ENCODE peak calls at places on chromosomes 13 and 19, in ten cellular contexts. O is transverse colon, F is H1, D is sigmoid colon, K is GM12878, G is A549, X is tibial nerve, L is stomach, Q is upper lobe of left lung, Z is HepG2. M is an unnamed sample.

GRCh38 chr19:35736913-35737886 is 5.1 kb downstream of the IGFLR1 start:
- DNase-seq in F (no peak), K (no peak), X (no peak), D (no peak), O (no peak), Q (no peak), G (peak), Z (no peak), L (no peak), M (peak)

GRCh38 chr19:57720878-57721277 is 6.5 kb downstream of the ZNF671 start:
- DNase-seq in G (no peak), F (peak), L (no peak), K (no peak), X (no peak), Z (no peak), O (no peak), D (no peak), Q (no peak), M (no peak)

GRCh38 chr19:2113436-2114211 is 16.9 kb downstream of the IZUMO4 start:
- DNase-seq in X (no peak), D (no peak), L (no peak), Q (no peak), O (no peak), F (no peak), K (no peak), Z (no peak), G (no peak), M (no peak)

GRCh38 chr19:40754611-40755247 is 3.7 kb downstream of the SNRPA start:
- DNase-seq in D (no peak), L (peak), Z (peak), Q (peak), F (no peak), X (no peak), O (peak), K (no peak), G (no peak), M (no peak)

GRCh38 chr13:98598043-98598442 is 21.1 kb upstream of the STK24 start:
- DNase-seq in G (no peak), K (no peak), D (no peak), Q (no peak), F (no peak), O (no peak), Z (peak), X (no peak), L (no peak), M (no peak)

GRCh38 chr13:89382986-89383385 is 1711.8 kb downstream of the SLITRK5 start:
- DNase-seq in X (no peak), D (no peak), K (no peak), Q (no peak), F (no peak), O (no peak), Z (no peak), L (no peak), G (no peak), M (no peak)

GRCh38 chr19:50896591-50897190 is 14.5 kb downstream of the KLK4 start:
- DNase-seq in Q (no peak), Z (peak), O (no peak), L (no peak), K (peak), G (no peak), X (no peak), D (no peak), F (no peak), M (no peak)

GRCh38 chr19:46984077-46985010 is 35.3 kb upstream of the NPAS1 start:
- DNase-seq in G (peak), Q (peak), L (no peak), D (no peak), O (no peak), K (no peak), X (peak), Z (peak), F (no peak), M (no peak)

GRCh38 chr19:48608798-48609263 is 2.3 kb downstream of the SPACA4 start:
- DNase-seq in O (peak), F (peak), Z (peak), D (no peak), Q (no peak), X (no peak), G (peak), L (no peak), K (no peak), M (no peak)

GRCh38 chr13:85313761-85314503 is 485.3 kb downstream of the SLITRK6 start:
- DNase-seq in F (no peak), O (no peak), D (no peak), Q (no peak), L (no peak), X (no peak), K (no peak), G (peak), Z (no peak), M (no peak)

GRCh38 chr19:48635966-48636858 is 967 bp downstream of the DBP start:
- DNase-seq in Z (no peak), O (peak), F (peak), L (no peak), D (peak), G (no peak), Q (peak), X (no peak), K (no peak), M (peak)

GRCh38 chr13:26019881-26020535 is 31.8 kb downstream of the SHISA2 start:
- DNase-seq in D (no peak), F (peak), X (no peak), Z (no peak), Q (no peak), K (no peak), G (no peak), O (no peak), L (no peak), M (no peak)

GRCh38 chr13:40189426-40189825 is 477.0 kb downstream of the FOXO1 start:
- DNase-seq in Z (no peak), Q (no peak), F (no peak), O (no peak), K (no peak), X (no peak), G (no peak), D (no peak), L (no peak), M (no peak)

GRCh38 chr19:27793128-27793643 is 1419.8 kb downstream of the UQCRFS1 start:
- DNase-seq in X (peak), Z (peak), L (peak), F (peak), O (peak), G (peak), K (peak), D (peak), Q (peak), M (no peak)

GRCh38 chr19:43643326-43643725 is 3.7 kb upstream of the CADM4 start:
- DNase-seq in X (no peak), Z (no peak), L (no peak), G (no peak), F (no peak), D (no peak), K (no peak), O (no peak), Q (no peak), M (no peak)

GRCh38 chr19:58520257-58520599 is 618 bp upstream of the ZBTB45 start:
- DNase-seq in F (no peak), D (peak), O (no peak), G (no peak), L (no peak), Q (no peak), K (no peak), X (no peak), Z (no peak), M (no peak)

GRCh38 chr13:77384999-77385398 is 58.1 kb upstream of the MYCBP2 start:
- DNase-seq in L (no peak), Q (no peak), D (no peak), F (no peak), Z (no peak), K (no peak), X (no peak), G (no peak), O (no peak), M (no peak)

GRCh38 chr13:77386880-77387606 is 60.1 kb upstream of the MYCBP2 start:
- DNase-seq in G (no peak), O (no peak), F (no peak), L (no peak), X (peak), Z (no peak), D (no peak), K (no peak), Q (no peak), M (no peak)

GRCh38 chr13:77383097-77383496 is 56.2 kb upstream of the MYCBP2 start:
- DNase-seq in D (no peak), X (no peak), Z (no peak), G (no peak), K (no peak), L (no peak), Q (no peak), F (no peak), O (no peak), M (no peak)

GRCh38 chr13:77387607-77388200 is 60.8 kb upstream of the MYCBP2 start:
- DNase-seq in X (peak), Q (no peak), D (no peak), K (no peak), Z (no peak), O (no peak), F (no peak), L (no peak), G (no peak), M (no peak)

DNA sequence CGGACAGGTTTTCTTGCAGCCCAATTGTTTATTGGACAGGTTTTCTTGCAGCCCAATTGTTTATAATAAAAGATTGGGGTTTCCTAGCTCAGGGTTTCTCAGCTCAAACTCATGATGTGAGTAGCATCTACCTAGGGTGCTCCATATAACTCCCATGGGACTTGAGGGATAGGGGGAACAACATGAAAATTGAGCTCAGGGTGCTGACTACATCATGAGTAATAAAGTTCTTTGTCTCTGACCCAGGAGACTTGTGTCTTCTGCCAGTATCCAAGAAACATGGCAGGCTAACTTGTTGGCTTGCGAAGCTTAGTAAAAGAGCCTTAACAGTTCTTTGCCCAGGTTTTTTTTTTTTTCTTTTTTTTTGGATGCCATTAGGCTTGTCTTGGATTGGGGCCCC is 59.2 kb upstream of the MYCBP2 start:
- DNase-seq in D (no peak), G (no peak), K (no peak), F (no peak), O (no peak), Z (no peak), L (no peak), Q (no peak), X (no peak), M (no peak)
- TF ChIP-seq EP300 in D (no peak), G (no peak), K (no peak), F (no peak), O (no peak), Z (no peak), L (no peak), Q (no peak), X (no peak), M (no peak)

GRCh38 chr19:18672606-18673337 is 10.7 kb upstream of the CRTC1 start:
- DNase-seq in O (no peak), F (no peak), D (no peak), X (no peak), K (no peak), G (no peak), Q (no peak), L (peak), Z (no peak), M (no peak)
- H3K4me3 ChIP-seq in O (no peak), F (no peak), D (no peak), X (no peak), K (no peak), G (no peak), Q (no peak), L (no peak), Z (no peak), M (no peak)

DNA sequence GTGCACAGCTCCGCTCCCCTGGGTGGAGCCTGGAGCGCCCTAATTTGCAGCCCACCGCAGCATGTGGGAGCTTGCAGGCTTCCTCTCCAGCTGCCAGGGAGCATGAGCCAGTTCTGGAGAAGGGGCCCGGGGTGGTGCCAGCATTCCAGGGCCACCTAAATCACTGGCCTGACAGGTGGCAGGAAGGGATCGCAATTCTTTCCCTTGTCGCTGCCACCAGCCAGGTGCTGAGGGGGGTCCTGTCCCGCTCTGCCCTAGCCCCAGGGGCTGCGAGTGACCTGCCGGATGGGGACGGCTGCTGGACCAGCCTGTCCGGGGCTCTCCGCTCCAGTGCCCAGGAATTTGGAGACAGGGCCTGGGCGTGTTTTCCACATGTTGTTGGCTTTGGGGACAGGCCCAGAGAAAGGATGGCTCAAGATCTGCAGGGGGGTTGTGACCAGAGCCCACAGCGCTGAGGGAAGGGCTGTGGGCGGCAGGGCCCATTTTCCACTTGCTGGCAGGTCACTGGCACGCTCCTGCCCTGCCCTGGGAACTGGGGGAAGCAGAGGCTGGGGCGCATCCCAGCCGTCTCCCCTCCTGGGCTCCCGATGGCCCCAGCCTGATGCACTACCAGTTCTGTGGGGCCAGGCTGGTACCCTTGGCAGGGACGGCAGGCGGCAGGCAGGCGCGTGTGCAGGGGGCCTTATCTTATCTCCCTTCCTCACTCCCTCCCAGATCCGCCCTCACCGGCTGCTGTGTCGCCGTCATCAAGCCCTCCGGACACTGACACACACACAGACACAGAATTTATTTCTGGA is 9.5 kb downstream of the NDUFA11 start:
- DNase-seq in O (no peak), K (no peak), F (no peak), D (no peak), Z (no peak), Q (no peak), L (no peak), G (no peak), X (no peak), M (no peak)
- TF ChIP-seq EP300 in O (no peak), K (no peak), F (no peak), D (no peak), Z (no peak), Q (no peak), L (no peak), G (no peak), X (no peak), M (no peak)

DNA sequence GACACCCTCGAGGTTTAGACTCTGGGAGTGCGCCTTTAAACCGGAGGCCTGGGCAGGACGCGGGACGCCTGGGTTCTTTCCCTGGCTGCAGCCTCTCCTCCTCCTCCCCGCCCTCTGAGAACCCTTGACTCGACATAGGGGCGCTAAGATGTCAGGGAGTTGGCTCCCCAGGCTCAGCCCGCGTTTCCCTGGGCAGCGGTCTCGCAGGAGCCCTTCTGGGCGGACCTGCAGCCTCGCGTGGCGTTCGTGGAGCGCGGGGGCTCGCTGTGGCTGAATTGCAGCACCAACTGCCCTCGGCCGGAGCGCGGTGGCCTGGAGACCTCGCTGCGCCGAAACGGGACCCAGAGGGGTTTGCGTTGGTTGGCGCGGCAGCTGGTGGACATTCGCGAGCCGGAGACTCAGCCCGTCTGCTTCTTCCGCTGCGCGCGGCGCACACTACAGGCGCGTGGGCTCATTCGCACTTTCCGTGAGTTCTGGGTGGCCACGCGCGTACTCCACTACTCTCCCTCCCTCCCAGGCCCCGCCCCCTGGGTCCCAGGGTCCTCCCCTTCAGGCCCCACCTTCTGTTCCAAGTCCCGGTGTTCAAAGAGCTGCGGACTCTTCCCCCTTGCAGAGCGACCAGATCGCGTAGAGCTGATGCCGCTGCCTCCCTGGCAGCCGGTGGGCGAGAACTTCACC is 1.3 kb downstream of the ICAM5 start:
- DNase-seq in Z (peak), L (peak), X (no peak), D (no peak), F (peak), G (no peak), O (peak), Q (peak), K (no peak), M (peak)
- H3K4me3 ChIP-seq in Z (peak), L (peak), X (peak), D (peak), F (peak), G (peak), O (peak), Q (peak), K (peak), M (peak)

DNA sequence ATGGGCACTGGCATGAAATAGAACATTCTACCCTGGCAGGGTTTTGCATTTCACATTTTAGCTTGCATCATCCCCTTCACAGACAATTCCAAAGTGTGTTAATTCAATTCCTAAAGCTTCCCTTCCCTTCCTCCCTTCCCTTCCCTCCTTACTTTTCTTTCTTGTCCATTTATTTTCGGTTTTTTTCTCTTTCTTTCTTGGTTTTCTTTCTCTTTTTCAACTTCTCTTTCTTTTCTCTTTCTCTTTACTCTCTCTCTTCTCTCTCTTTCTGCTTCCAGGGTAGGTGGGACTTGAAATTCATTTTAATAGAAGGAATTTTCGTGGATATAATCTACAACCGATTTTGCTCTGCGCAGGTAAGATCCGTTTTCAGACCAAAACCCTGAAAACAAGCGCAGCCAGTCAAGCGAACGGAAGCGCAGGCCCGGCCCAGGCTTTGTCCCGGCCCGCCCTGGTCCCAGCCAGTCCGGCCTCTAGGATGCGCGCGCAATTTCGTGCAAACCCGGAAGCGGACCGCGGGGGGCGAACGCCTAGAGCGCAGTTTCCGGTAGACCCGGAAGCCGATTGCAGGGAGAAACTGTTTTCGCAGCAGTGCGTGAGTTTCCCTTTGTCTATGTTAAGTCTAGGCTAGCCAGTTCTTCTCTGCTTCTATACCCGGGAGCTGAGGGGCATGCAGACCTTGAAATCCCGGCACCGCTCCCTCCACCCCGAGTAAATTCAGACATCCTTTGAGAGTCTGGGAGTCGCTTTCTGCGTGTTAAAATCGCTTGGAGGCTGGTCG is at the start of gene ZNF528:
- DNase-seq in O (peak), L (peak), F (no peak), Z (peak), Q (peak), D (peak), X (peak), K (peak), G (peak), M (peak)
- TF ChIP-seq EP300 in O (no peak), L (no peak), F (no peak), Z (no peak), Q (no peak), D (peak), X (peak), K (no peak), G (no peak), M (no peak)

GRCh38 chr19:8529369-8530006 is 15.5 kb upstream of the ZNF414 start:
- DNase-seq in Z (no peak), F (no peak), G (no peak), K (no peak), Q (no peak), X (no peak), O (no peak), L (no peak), D (no peak), M (no peak)
- H3K4me3 ChIP-seq in Z (no peak), F (no peak), G (no peak), K (no peak), Q (no peak), X (no peak), O (no peak), L (no peak), D (no peak), M (no peak)

DNA sequence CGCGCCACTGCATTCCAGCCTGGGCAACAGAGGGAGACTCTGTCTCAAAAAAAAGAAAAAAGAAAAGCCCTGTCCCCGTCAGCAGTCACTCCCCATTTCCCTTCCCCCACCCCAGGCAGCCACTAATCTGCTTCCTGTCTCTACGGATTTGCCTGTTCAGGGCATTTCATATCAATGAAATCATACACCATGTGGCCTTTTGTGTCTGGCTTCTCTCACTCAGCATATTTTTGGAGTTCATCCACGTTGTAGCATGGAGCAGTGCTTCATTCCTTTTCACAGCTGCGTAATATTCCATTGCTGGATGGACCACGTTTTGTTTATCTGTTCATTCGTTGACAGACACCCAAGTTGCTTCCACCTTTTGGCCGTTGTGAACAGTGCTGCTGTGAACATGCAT is 36.1 kb upstream of the KLF2 start:
- DNase-seq in K (no peak), Z (no peak), O (no peak), F (no peak), Q (no peak), D (no peak), L (no peak), G (no peak), X (no peak), M (no peak)
- TF ChIP-seq EP300 in K (no peak), Z (no peak), O (no peak), F (no peak), Q (no peak), D (no peak), L (no peak), G (no peak), X (no peak), M (no peak)